ENCODE peak calls at places on chromosome 19, in nine cellular contexts. I is upper lobe of right lung, L is spleen, G is tibial artery, P is uterus, Y is gastrocnemius medialis, N is IMR-90, F is heart right ventricle, X is left lung. Q is an unnamed sample. For H3K4me1, the result is how much of the 10 kb centered on the place peaks cover.

GRCh38 chr19:55647732-55648656 is at the start of gene CCDC106:
- DNase-seq in I (peak), L (peak), G (no peak), P (peak), Y (peak), N (peak), F (peak), X (peak), Q (peak)

GRCh38 chr19:4609878-4610511 is 29.3 kb upstream of the TNFAIP8L1 start:
- DNase-seq in I (no peak), L (peak), G (no peak), P (no peak), Y (no peak), N (no peak), F (peak), X (peak), Q (peak)

GRCh38 chr19:13765395-13766094 is 1.2 kb downstream of the MRI1 start:
- DNase-seq in I (no peak), L (no peak), G (no peak), P (no peak), Y (no peak), N (no peak), F (no peak), X (no peak), Q (no peak)

GRCh38 chr19:55487884-55488687 is at the start of gene SSC5D:
- DNase-seq in I (no peak), L (no peak), G (no peak), P (peak), Y (no peak), N (peak), F (no peak), X (peak), Q (peak)

GRCh38 chr19:13959962-13960862 is 7.9 kb downstream of the DCAF15 start:
- DNase-seq in I (no peak), L (no peak), G (no peak), P (no peak), Y (no peak), N (no peak), F (no peak), X (peak), Q (no peak)

GRCh38 chr19:54096642-54097106 is 3.9 kb downstream of the OSCAR start:
- DNase-seq in I (no peak), L (peak), G (no peak), P (no peak), Y (no peak), N (peak), F (no peak), X (peak), Q (no peak)

GRCh38 chr19:33456845-33457220 is 64.8 kb downstream of the PEPD start:
- DNase-seq in I (peak), L (peak), G (no peak), P (no peak), Y (no peak), N (no peak), F (no peak), X (peak), Q (no peak)

GRCh38 chr19:35904312-35905068 is 2.2 kb downstream of the HCST start:
- DNase-seq in I (no peak), L (no peak), G (no peak), P (no peak), Y (no peak), N (no peak), F (no peak), X (peak), Q (no peak)

GRCh38 chr19:30390356-30390988 is 18.3 kb downstream of the ZNF536 start:
- DNase-seq in I (no peak), L (no peak), G (no peak), P (no peak), Y (no peak), N (no peak), F (no peak), X (no peak), Q (peak)

GRCh38 chr19:51524661-51525264 is 6.7 kb downstream of the SIGLEC6 start:
- DNase-seq in I (no peak), L (peak), G (no peak), P (no peak), Y (no peak), N (no peak), F (no peak), X (no peak), Q (peak)

GRCh38 chr19:8367327-8368001 is 3.5 kb downstream of the ANGPTL4 start:
- DNase-seq in I (peak), L (peak), G (peak), P (peak), Y (peak), N (peak), F (peak), X (peak), Q (peak)

GRCh38 chr19:52171321-52172169 is at the start of gene ZNF836:
- DNase-seq in I (peak), L (peak), G (peak), P (peak), Y (peak), N (peak), F (peak), X (peak), Q (peak)

GRCh38 chr19:46288896-46289588 is 7.8 kb upstream of the HIF3A start:
- DNase-seq in I (no peak), L (no peak), G (peak), P (no peak), Y (no peak), N (peak), F (peak), X (no peak), Q (peak)

GRCh38 chr19:870963-871401 is 11.5 kb downstream of the CFD start:
- DNase-seq in I (peak), L (no peak), G (no peak), P (no peak), Y (no peak), N (peak), F (peak), X (no peak), Q (no peak)

GRCh38 chr19:5567971-5568407 is 236 bp upstream of the TINCR start:
- DNase-seq in I (no peak), L (no peak), G (no peak), P (no peak), Y (no peak), N (no peak), F (no peak), X (no peak), Q (no peak)

GRCh38 chr19:4600893-4601292 is 38.4 kb upstream of the TNFAIP8L1 start:
- DNase-seq in I (no peak), L (no peak), G (no peak), P (no peak), Y (no peak), N (no peak), F (no peak), X (no peak), Q (no peak)

GRCh38 chr19:44702551-44703176 is 3.7 kb downstream of the CEACAM16 start:
- DNase-seq in I (no peak), L (no peak), G (no peak), P (no peak), Y (no peak), N (no peak), F (no peak), X (no peak), Q (no peak)

GRCh38 chr19:35774274-35775045 is 904 bp upstream of the ARHGAP33 start:
- DNase-seq in I (no peak), L (no peak), G (no peak), P (no peak), Y (no peak), N (no peak), F (no peak), X (no peak), Q (peak)

GRCh38 chr19:45817725-45818301 is 2.7 kb upstream of the RSPH6A start:
- DNase-seq in I (no peak), L (peak), G (no peak), P (no peak), Y (no peak), N (no peak), F (no peak), X (peak), Q (peak)

GRCh38 chr19:16613841-16614240 is 14.2 kb downstream of the MED26 start:
- DNase-seq in I (no peak), L (no peak), G (no peak), P (no peak), Y (no peak), N (no peak), F (no peak), X (no peak), Q (no peak)

GRCh38 chr19:7930765-7931164 is 4.8 kb upstream of the CTXN1 start:
- DNase-seq in I (no peak), L (no peak), G (no peak), P (no peak), Y (no peak), N (no peak), F (no peak), X (peak), Q (no peak)

GRCh38 chr19:28929026-28929425 is 283.9 kb downstream of the UQCRFS1 start:
- DNase-seq in I (no peak), L (no peak), G (no peak), P (no peak), Y (no peak), N (peak), F (no peak), X (no peak), Q (no peak)

GRCh38 chr19:1045247-1045603 is 5.3 kb downstream of the ABCA7 start:
- DNase-seq in I (no peak), L (no peak), G (no peak), P (no peak), Y (peak), N (no peak), F (no peak), X (peak), Q (peak)

GRCh38 chr19:5339950-5340636 is 519 bp downstream of the PTPRS start:
- DNase-seq in I (no peak), L (no peak), G (no peak), P (no peak), Y (no peak), N (no peak), F (no peak), X (peak), Q (peak)

GRCh38 chr19:41744850-41745249 is 10.5 kb upstream of the CEACAM6 start:
- DNase-seq in I (no peak), L (no peak), G (no peak), P (no peak), Y (no peak), N (no peak), F (no peak), X (no peak), Q (no peak)

GRCh38 chr19:55272142-55272541 is 7.8 kb downstream of the HSPBP1 start:
- DNase-seq in I (no peak), L (no peak), G (no peak), P (no peak), Y (no peak), N (no peak), F (no peak), X (peak), Q (no peak)

GRCh38 chr19:8115805-8116396 is 33.5 kb downstream of the FBN3 start:
- DNase-seq in I (no peak), L (no peak), G (no peak), P (no peak), Y (no peak), N (no peak), F (no peak), X (no peak), Q (no peak)

GRCh38 chr19:47509973-47510372 is 4.9 kb downstream of the NAPA start:
- DNase-seq in I (no peak), L (no peak), G (peak), P (no peak), Y (peak), N (no peak), F (no peak), X (peak), Q (no peak)

DNA sequence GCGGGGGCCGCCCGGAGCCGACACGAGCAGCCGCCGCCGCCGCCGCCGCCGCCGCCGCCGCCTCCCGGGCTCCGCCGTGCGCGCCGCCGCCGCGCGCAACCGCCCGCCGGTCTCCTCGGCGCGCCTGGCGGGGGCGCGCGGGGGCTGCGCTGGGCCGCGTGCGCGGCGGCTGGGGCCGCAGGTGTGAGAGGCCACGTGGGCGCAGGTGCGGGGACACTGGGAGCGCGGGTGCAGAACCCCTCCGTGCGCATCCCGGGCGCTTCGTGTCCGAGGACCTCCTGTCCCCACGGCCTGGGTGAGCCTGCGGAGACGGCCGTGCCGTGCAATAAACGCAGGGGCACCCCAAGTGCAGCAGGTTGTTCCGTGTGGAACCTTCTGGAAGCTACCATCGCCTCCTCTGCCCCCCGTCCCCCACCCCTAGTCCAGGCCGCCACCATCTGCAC is at the start of gene LINGO3:
- DNase-seq in I (no peak), L (no peak), G (no peak), P (no peak), Y (no peak), N (no peak), F (no peak), X (peak), Q (no peak)
- H3K27ac ChIP-seq in I (no peak), L (no peak), G (no peak), P (no peak), Y (no peak), N (no peak), F (no peak), X (no peak), Q (no peak)

GRCh38 chr19:38543286-38543806 is 74.4 kb downstream of the MAP4K1 start:
- DNase-seq in I (no peak), L (no peak), G (peak), P (no peak), Y (no peak), N (no peak), F (no peak), X (peak), Q (no peak)
- H3K4me3 ChIP-seq in I (no peak), L (peak), G (no peak), P (no peak), Y (no peak), N (peak), F (no peak), X (no peak), Q (no peak)

DNA sequence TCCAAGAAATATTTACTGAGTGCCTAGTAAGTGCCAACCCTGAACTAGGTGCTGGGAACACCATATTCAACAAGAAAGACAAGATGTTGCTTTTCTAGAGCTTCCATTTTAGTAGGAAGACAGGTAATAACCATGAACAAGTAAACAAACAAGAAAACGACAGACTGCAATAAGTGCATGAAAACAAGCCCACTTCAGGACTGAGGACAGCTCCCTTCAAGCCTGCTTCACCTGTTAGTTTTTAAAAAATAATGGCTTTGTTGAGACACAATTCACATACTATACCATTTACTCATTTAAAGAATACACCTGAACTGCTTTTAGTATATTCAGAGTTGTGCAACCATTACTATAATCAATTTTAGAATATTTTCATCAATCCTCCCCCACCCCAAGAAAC is 30.4 kb downstream of the CYP4F22 start:
- DNase-seq in I (no peak), L (no peak), G (no peak), P (no peak), Y (no peak), N (peak), F (no peak), X (no peak), Q (no peak)
- H3K4me1 ChIP-seq in I (under half), L (under half), G (under half), P (under half), Y (under half), N (under half), F (under half), X (under half), Q (under half)

GRCh38 chr19:37948362-37948761 is 41.4 kb downstream of the SIPA1L3 start:
- DNase-seq in I (no peak), L (no peak), G (no peak), P (no peak), Y (no peak), N (no peak), F (no peak), X (no peak), Q (no peak)

GRCh38 chr19:37947778-37948177 is 40.8 kb downstream of the SIPA1L3 start:
- DNase-seq in I (no peak), L (no peak), G (no peak), P (no peak), Y (no peak), N (no peak), F (no peak), X (no peak), Q (no peak)

GRCh38 chr19:37951816-37952210 is 44.8 kb downstream of the SIPA1L3 start:
- DNase-seq in I (no peak), L (no peak), G (no peak), P (no peak), Y (no peak), N (no peak), F (no peak), X (no peak), Q (no peak)

GRCh38 chr19:37953125-37953524 is 46.1 kb downstream of the SIPA1L3 start:
- DNase-seq in I (no peak), L (no peak), G (no peak), P (no peak), Y (no peak), N (no peak), F (no peak), X (no peak), Q (no peak)

DNA sequence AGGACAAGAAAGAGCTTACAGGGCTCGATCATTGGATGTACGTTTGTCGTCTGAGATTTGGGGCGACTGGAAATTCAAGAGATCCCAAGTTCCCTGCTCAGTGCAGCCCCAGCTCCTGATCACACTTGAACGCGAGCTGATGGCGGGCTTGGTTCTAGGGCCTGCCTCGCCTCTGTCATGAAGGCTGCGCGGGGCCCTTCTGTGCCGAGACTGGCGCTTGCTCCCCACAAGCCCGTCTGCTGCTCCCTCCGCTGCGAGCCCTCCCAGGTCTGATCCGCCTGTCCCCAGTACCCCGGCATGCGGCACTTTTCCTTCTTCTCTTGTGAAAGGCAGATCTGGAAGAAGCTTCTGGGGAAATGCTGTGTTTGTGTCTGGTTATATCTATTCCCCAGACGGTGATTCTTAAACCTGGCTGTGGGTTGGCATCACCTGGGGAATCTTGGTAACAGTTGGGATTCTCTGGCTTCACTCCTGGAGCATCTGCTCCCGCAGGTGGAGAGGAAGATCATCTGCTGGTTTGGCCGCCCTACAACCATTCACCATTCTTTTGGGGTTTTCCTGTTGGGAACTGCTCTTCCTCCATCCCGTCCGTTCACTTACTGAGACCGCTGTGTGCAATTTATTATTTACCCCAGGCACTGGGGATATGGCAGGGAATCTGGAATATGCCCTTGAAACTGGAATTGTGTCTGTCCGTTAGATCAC is 43.6 kb downstream of the SIPA1L3 start:
- DNase-seq in I (no peak), L (no peak), G (no peak), P (no peak), Y (no peak), N (no peak), F (no peak), X (no peak), Q (no peak)
- H3K27ac ChIP-seq in I (no peak), L (peak), G (no peak), P (no peak), Y (no peak), N (no peak), F (no peak), X (no peak), Q (no peak)

GRCh38 chr19:49086296-49086695 is 1.0 kb downstream of the SNRNP70 start:
- DNase-seq in I (no peak), L (no peak), G (no peak), P (no peak), Y (no peak), N (no peak), F (no peak), X (no peak), Q (no peak)
- H3K4me3 ChIP-seq in I (peak), L (peak), G (peak), P (peak), Y (peak), N (peak), F (peak), X (peak), Q (peak)

GRCh38 chr19:38868551-38868950 is 9.5 kb downstream of the RINL start:
- DNase-seq in I (no peak), L (no peak), G (no peak), P (no peak), Y (no peak), N (no peak), F (no peak), X (no peak), Q (no peak)

GRCh38 chr19:38869836-38870607 is 8.1 kb downstream of the RINL start:
- DNase-seq in I (peak), L (peak), G (peak), P (peak), Y (peak), N (peak), F (peak), X (peak), Q (no peak)

GRCh38 chr19:38867176-38867780 is 10.8 kb downstream of the RINL start:
- DNase-seq in I (no peak), L (no peak), G (no peak), P (no peak), Y (no peak), N (no peak), F (no peak), X (no peak), Q (peak)

GRCh38 chr19:38870612-38871011 is 7.5 kb downstream of the RINL start:
- DNase-seq in I (no peak), L (peak), G (no peak), P (no peak), Y (no peak), N (no peak), F (no peak), X (peak), Q (no peak)

DNA sequence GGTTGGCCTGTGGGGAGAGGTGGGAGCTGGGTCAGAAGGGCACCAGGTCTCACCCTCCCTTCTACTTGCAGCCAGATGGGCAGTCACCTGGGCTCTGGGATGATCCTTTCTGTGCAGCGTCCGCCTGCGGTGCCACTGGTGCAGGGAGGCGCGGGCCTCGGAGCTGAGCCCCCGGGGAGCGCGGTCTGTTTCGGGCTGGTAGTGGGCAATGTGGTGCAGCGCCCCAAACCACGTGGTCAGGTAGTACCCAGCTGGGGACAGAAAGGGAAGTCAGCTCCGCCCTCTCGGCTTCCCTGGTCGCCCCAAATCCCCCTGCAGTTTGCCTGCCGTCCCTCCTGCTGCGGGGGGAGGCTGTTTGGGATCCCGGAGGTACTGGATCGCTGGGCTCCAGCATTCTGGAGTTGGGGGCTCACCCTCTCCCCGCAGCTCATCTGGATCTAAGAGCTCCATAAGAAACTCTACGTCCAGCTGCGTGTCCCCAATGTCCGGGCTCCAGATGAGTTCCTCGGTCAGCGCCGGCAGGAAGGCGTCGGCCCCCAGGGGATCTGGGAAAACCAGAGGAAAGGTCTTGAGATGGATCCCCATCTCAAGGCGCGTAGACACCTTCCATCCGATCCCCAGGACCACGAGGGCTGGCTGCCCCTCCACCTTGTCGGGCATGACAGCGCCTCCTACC is 8.8 kb downstream of the RINL start:
- DNase-seq in I (no peak), L (peak), G (no peak), P (no peak), Y (no peak), N (no peak), F (no peak), X (peak), Q (no peak)
- H3K4me1 ChIP-seq in I (under half), L (under half), G (under half), P (under half), Y (under half), N (under half), F (under half), X (under half), Q (under half)

Q was measured in SJCRH30.